ENCODE peak calls at places on chromosome 17, in seven cellular contexts. G is A549, L is uterus, H is body of pancreas, Z is suprapubic skin, O is ovary, R is HepG2. U is an unnamed sample. For H3K4me1, the result is how much of the 10 kb centered on the place peaks cover.

GRCh38 chr17:69711504-69711903 is 297.0 kb downstream of the MAP2K6 start:
- DNase-seq in G (no peak), L (no peak), H (no peak), Z (no peak), O (no peak), R (no peak), U (no peak)

GRCh38 chr17:44348234-44348987 is 3.3 kb downstream of the GRN start:
- DNase-seq in G (no peak), L (no peak), H (no peak), Z (no peak), O (no peak), R (no peak), U (no peak)

GRCh38 chr17:55062921-55063320 is 94.4 kb downstream of the STXBP4 start:
- DNase-seq in G (no peak), L (no peak), H (no peak), Z (no peak), O (no peak), R (no peak), U (no peak)

GRCh38 chr17:64005734-64006167 is 7.6 kb downstream of the PRR29 start:
- DNase-seq in G (peak), L (no peak), H (peak), Z (peak), O (no peak), R (peak), U (peak)

GRCh38 chr17:44235583-44235936 is 16.1 kb upstream of the UBTF start:
- DNase-seq in G (no peak), L (no peak), H (no peak), Z (no peak), O (no peak), R (no peak), U (no peak)

GRCh38 chr17:73784015-73784603 is 139.9 kb upstream of the SDK2 start:
- DNase-seq in G (no peak), L (no peak), H (no peak), Z (no peak), O (no peak), R (no peak), U (no peak)

GRCh38 chr17:40480501-40481003 is 20.9 kb downstream of the TNS4 start:
- DNase-seq in G (peak), L (no peak), H (no peak), Z (no peak), O (no peak), R (peak), U (no peak)

GRCh38 chr17:42406602-42407288 is 16.3 kb downstream of the CAVIN1 start:
- DNase-seq in G (no peak), L (no peak), H (no peak), Z (no peak), O (no peak), R (no peak), U (no peak)

GRCh38 chr17:7262192-7263070 is at the start of gene CLDN7:
- DNase-seq in G (no peak), L (no peak), H (peak), Z (no peak), O (no peak), R (no peak), U (peak)

GRCh38 chr17:79784353-79785016 is 6.5 kb downstream of the CBX2 start:
- DNase-seq in G (no peak), L (no peak), H (no peak), Z (peak), O (no peak), R (no peak), U (no peak)

GRCh38 chr17:77515227-77515626 is 374.5 kb downstream of the SEC14L1 start:
- DNase-seq in G (no peak), L (no peak), H (no peak), Z (no peak), O (no peak), R (no peak), U (no peak)
- TF ChIP-seq POLR2A in G (no peak), L (no peak), H (no peak), Z (no peak), O (no peak), R (no peak), U (no peak)

GRCh38 chr17:72404872-72405271 is 284.1 kb downstream of the SOX9 start:
- DNase-seq in G (no peak), L (no peak), H (no peak), Z (no peak), O (no peak), R (no peak), U (no peak)

GRCh38 chr17:72406501-72406900 is 285.7 kb downstream of the SOX9 start:
- DNase-seq in G (no peak), L (no peak), H (no peak), Z (no peak), O (no peak), R (no peak), U (no peak)

GRCh38 chr17:72403713-72404209 is 282.9 kb downstream of the SOX9 start:
- DNase-seq in G (no peak), L (no peak), H (no peak), Z (no peak), O (no peak), R (peak), U (no peak)

GRCh38 chr17:72407336-72408121 is 286.7 kb downstream of the SOX9 start:
- DNase-seq in G (peak), L (peak), H (peak), Z (peak), O (peak), R (no peak), U (no peak)

DNA sequence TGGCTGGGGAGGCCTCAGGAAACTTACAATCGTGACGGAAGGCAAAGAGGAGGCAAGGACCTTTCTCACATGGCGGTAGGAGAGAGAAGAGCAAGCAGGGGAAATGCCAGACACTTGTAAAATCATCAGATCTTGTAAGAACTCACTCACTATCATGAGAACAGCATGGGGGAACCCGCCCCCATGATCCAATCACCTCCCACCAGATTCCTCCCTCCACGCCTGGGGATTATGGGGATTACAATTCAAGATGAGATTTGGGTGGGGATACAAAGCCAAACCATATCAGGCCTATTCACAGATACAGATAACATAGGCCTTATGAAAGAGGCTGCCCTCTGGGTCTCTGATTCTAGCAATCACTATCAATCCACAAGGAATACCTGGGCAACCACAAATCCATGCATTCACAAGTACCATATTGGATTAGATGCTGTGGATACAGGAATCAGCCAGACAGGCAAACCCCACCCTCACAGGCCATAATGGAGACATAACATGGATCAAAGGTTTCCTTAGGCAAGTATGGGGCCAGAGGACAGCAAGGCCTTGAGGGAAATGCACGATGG is 284.9 kb downstream of the SOX9 start:
- DNase-seq in G (no peak), L (no peak), H (no peak), Z (no peak), O (no peak), R (no peak), U (no peak)
- H3K4me1 ChIP-seq in G (half or more), L (under half), H (under half), Z (under half), O (under half), R (half or more), U (under half)

GRCh38 chr17:82051776-82052637 is at the start of the genes GPS1 and RFNG:
- DNase-seq in G (peak), L (peak), H (peak), Z (no peak), O (peak), R (peak), U (peak)
- TF ChIP-seq POLR2A in G (peak), L (peak), H (peak), Z (no peak), O (no peak), R (no peak), U (peak)

DNA sequence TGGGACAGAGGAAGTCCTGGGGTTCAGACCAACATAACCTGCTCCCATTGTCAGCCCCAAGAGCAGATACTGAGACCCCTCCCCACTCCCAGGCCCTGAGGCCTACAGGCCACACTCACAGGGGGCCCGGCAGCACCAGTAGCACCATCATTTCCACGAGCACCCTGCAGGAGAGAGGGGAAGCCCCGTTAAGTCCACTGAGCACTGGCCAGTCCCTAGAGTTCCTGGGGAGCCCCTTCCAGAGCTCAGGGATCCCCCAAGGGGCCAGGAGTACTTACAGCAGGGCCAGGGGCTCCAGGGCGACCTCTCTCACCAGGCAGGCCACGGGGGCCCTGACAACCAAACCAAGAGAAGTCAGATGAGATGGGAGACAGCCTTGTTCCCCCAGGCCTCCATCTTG is 5.4 kb downstream of the COL1A1 start:
- DNase-seq in G (no peak), L (no peak), H (no peak), Z (no peak), O (no peak), R (no peak), U (peak)
- H3K4me1 ChIP-seq in G (under half), L (under half), H (under half), Z (under half), O (under half), R (under half), U (under half)

GRCh38 chr17:3919123-3919624 is 2.9 kb upstream of the P2RX1 start:
- DNase-seq in G (no peak), L (peak), H (no peak), Z (peak), O (no peak), R (no peak), U (no peak)
- TF ChIP-seq POLR2A in G (no peak), L (no peak), H (no peak), Z (no peak), O (no peak), R (no peak), U (no peak)

GRCh38 chr17:19461681-19462080 is 50.6 kb downstream of the RNF112 start:
- DNase-seq in G (no peak), L (no peak), H (no peak), Z (no peak), O (no peak), R (no peak), U (no peak)
- H3K4me1 ChIP-seq in G (under half), L (under half), H (under half), Z (under half), O (under half), R (under half), U (under half)

DNA sequence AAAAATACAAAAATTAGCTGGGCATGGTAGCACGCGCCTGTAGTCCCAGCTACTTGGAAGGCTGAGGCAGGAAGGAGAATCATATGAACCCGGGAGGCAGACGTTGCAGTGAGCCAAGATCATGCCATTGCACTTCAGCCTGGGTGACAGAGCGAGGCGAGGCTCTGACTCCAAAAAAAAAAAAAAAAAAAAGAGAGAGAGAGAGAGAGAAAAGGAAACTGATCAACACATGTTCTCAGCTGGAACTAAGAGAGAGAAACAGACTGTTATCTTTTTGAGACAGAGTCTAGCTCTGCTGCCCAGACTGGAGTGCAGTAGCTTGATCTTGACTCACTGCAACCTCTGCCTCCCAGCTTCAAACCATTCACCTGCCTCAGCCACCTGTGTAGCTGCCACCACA is 60.4 kb downstream of the STH start:
- DNase-seq in G (no peak), L (no peak), H (no peak), Z (no peak), O (no peak), R (no peak), U (no peak)
- TF ChIP-seq POLR2A in G (no peak), L (no peak), H (no peak), Z (no peak), O (no peak), R (no peak), U (no peak)

U was measured in right lobe of liver.